ENCODE peak calls at places on chromosomes 11 and 22, in five cellular contexts. U is GM12864, A is endothelial cell of umbilical vein, V is body of pancreas, N is endodermal cell. S is an unnamed sample.
A peak's percentile ranks its signal among the peaks of the same experiment; 100 is the strongest.

GRCh38 chr11:12248330-12248729 is 129.0 kb upstream of the PARVA start:
- DNase-seq in U (no peak), A (peak; percentile 67), V (peak; percentile 99), N (peak; percentile 59), S (peak; percentile 49)

GRCh38 chr11:64534950-64535349 is 56.1 kb upstream of the SLC22A12 start:
- DNase-seq in U (no peak), A (no peak), V (no peak), N (no peak), S (no peak)

GRCh38 chr11:102293873-102294601 is 23.2 kb upstream of the BIRC3 start:
- DNase-seq in U (peak; percentile 73), A (peak; percentile 50), V (no peak), N (no peak), S (peak; percentile 55)

GRCh38 chr11:29306527-29306926 is 710.3 kb downstream of the KCNA4 start:
- DNase-seq in U (no peak), A (peak; percentile 86), V (no peak), N (no peak), S (peak; percentile 92)

GRCh38 chr22:45170001-45170466 is 6.3 kb downstream of the NUP50 start:
- DNase-seq in U (no peak), A (no peak), V (no peak), N (no peak), S (no peak)

GRCh38 chr11:130189492-130190210 is 30.1 kb downstream of the ST14 start:
- DNase-seq in U (no peak), A (no peak), V (no peak), N (no peak), S (no peak)

GRCh38 chr11:47437746-47438418 is 11.1 kb downstream of the RAPSN start:
- DNase-seq in U (no peak), A (no peak), V (peak; percentile 73), N (no peak), S (no peak)

GRCh38 chr22:35024364-35024692 is 41.6 kb upstream of the ISX start:
- DNase-seq in U (no peak), A (no peak), V (no peak), N (no peak), S (no peak)

GRCh38 chr11:126607374-126607773 is 251.9 kb downstream of the ST3GAL4 start:
- DNase-seq in U (no peak), A (peak; percentile 5), V (peak; percentile 71), N (peak; percentile 93), S (peak; percentile 65)

GRCh38 chr22:48277868-48278581 is 1515.6 kb downstream of the TBC1D22A start:
- DNase-seq in U (no peak), A (no peak), V (no peak), N (no peak), S (no peak)

GRCh38 chr11:131033151-131033651 is 116.9 kb upstream of the SNX19 start:
- DNase-seq in U (no peak), A (peak; percentile 15), V (no peak), N (peak; percentile 77), S (peak; percentile 87)

GRCh38 chr11:111526501-111526900 is 11.9 kb downstream of the HOATZ start:
- DNase-seq in U (peak; percentile 24), A (no peak), V (no peak), N (no peak), S (peak; percentile 72)

GRCh38 chr22:44389181-44389580 is 76.4 kb upstream of the SHISAL1 start:
- DNase-seq in U (no peak), A (no peak), V (no peak), N (peak; percentile 43), S (no peak)

GRCh38 chr11:16572946-16573345 is 165.5 kb upstream of the C11orf58 start:
- DNase-seq in U (no peak), A (no peak), V (no peak), N (no peak), S (no peak)

GRCh38 chr11:86288776-86289507 is 13.1 kb upstream of the HIKESHI start:
- DNase-seq in U (no peak), A (no peak), V (no peak), N (peak; percentile 47), S (no peak)

GRCh38 chr11:133163463-133164419 is 368.6 kb downstream of the OPCML start:
- DNase-seq in U (peak; percentile 5), A (no peak), V (peak; percentile 23), N (peak; percentile 65), S (peak; percentile 5)

GRCh38 chr11:117535201-117535869 is 207.7 kb downstream of the CEP164 start:
- DNase-seq in U (no peak), A (no peak), V (peak; percentile 63), N (no peak), S (no peak)

GRCh38 chr22:44583076-44583760 is 85.2 kb upstream of the RTL6 start:
- DNase-seq in U (no peak), A (no peak), V (peak; percentile 2), N (peak; percentile 34), S (no peak)

GRCh38 chr22:17105143-17106129 is 15.7 kb downstream of the TMEM121B start:
- DNase-seq in U (no peak), A (no peak), V (no peak), N (no peak), S (no peak)

DNA sequence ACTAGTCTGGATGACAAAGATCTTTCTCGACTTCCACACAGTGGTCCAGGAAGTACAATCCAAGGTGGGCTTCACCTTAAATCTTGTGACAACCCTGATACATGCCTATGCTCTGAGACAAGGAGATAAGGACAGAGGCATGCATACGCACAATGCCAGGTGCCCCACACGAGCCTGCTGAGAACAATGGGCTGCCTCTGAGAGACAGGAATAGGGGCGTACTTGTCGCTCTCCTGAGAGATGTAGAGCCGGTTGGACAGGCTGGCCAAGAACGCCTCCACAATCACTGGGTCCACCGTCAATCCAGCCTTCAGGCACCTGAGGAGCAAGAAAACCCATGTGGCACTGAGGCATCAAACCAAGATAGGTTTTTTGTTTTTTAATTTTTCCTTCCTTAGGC is 25.5 kb downstream of the SERPIND1 start:
- DNase-seq in U (no peak), A (no peak), V (no peak), N (no peak), S (no peak)
- TF ChIP-seq CTCF in U (no peak), A (no peak), V (no peak), N (no peak), S (no peak)

DNA sequence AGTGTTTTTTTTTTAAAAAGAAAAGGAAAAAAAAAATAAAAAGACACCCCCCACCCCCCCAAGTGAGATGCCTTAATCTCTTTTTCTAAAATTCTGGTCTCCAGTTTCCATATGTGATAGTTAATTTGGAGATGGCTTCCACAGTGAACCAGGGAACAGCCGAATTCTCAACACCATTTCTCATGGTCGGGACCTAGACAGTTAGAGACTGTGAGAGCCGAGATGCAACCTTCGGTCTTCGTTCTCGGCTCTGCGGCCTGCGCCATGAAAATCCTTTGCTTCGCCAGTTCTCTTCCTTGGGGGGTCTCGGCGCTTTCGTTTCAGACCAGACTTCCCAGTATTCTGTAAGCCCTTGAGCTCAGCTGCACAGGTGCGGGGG is 731 bp downstream of the CACNG2 start:
- DNase-seq in U (no peak), A (no peak), V (no peak), N (no peak), S (no peak)
- H3K4me3 ChIP-seq in U (no peak overlapping the region), A (no peak overlapping the region), V (no peak overlapping the region), N (peak overlapping the region; percentile 71), S (no peak overlapping the region)

GRCh38 chr11:69269388-69269787 is 24.6 kb upstream of the MYEOV start:
- DNase-seq in U (no peak), A (no peak), V (no peak), N (no peak), S (no peak)

GRCh38 chr11:69265210-69265609 is 28.7 kb upstream of the MYEOV start:
- DNase-seq in U (no peak), A (no peak), V (no peak), N (no peak), S (no peak)

GRCh38 chr11:69268911-69269310 is 25.0 kb upstream of the MYEOV start:
- DNase-seq in U (no peak), A (no peak), V (no peak), N (no peak), S (no peak)

GRCh38 chr11:69265911-69266510 is 27.9 kb upstream of the MYEOV start:
- DNase-seq in U (no peak), A (no peak), V (no peak), N (no peak), S (no peak)

DNA sequence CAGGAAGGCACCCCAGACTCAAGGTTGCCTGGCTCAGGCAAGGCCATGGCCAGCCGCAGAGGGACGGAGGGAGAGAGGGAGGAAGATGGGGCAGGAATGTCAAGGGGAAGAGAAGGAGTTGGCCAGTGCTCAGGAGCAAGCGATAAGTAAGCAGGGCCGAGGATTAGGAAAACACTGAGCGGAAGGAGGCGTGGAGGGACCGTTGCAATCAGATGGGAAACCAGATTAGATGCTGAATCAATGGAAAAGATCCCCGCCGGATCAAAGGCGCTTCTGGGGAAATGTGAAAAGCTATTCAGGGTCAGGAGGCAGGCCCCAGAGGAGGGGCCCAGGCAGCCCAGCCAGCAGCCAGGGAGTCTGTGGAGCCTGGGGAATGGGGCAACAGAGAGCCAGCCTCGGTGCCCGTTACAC is 26.6 kb upstream of the MYEOV start:
- DNase-seq in U (no peak), A (peak; percentile 63), V (no peak), N (no peak), S (no peak)
- TF ChIP-seq CTCF in U (no peak), A (no peak), V (no peak), N (no peak), S (no peak)

GRCh38 chr22:49657974-49658550 is 169.6 kb downstream of the BRD1 start:
- DNase-seq in U (no peak), A (no peak), V (no peak), N (no peak), S (no peak)
- H3K4me3 ChIP-seq in U (no peak overlapping the region), A (no peak overlapping the region), V (no peak overlapping the region), N (no peak overlapping the region), S (no peak overlapping the region)

DNA sequence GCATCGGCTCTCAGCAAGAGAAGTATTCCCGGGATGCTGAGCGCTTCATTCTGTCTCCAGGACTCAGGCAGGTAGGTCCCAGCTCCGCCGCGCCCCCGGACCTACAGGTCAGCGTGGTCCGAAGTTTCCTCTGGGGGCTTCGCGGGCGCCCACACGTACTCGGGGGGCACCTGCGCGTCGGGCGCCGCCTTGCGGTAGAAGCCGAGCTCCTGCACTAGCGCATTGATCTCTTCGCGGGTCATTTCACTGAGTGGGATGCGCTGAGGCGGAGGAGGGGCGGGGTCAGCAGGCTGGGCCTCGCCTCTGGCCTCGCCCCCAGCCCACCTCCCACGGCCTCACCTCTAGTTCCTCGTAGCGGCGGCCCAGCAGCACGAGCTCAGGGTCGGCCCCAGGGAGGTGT is 2.5 kb downstream of the SELENOM start:
- DNase-seq in U (no peak), A (no peak), V (no peak), N (peak; percentile 95), S (no peak)
- TF ChIP-seq CTCF in U (no peak), A (peak; percentile 22), V (no peak), N (peak; percentile 94), S (peak; percentile 56)

GRCh38 chr11:75241906-75242644 is 1.5 kb downstream of the TPBGL start:
- DNase-seq in U (no peak), A (no peak), V (no peak), N (no peak), S (no peak)
- H3K4me3 ChIP-seq in U (no peak overlapping the region), A (peak overlapping the region; percentile 31), V (no peak overlapping the region), N (no peak overlapping the region), S (peak overlapping the region; percentile 35)

GRCh38 chr22:22110548-22111266 is 128.1 kb upstream of the TOP3B start:
- DNase-seq in U (peak; percentile 61), A (peak; percentile 23), V (peak; percentile 34), N (peak; percentile 85), S (peak; percentile 67)
- TF ChIP-seq CTCF in U (peak; percentile 85), A (peak; percentile 14), V (no peak), N (peak; percentile 70), S (peak; percentile 70)

S was measured in astrocyte of the spinal cord.